ENCODE peak calls at places on chromosome 6, in ten cellular contexts. Y is stimulated activated CD8-positive, alpha-beta memory T cell treated with anti-CD3 and anti-CD28 coated beads, Interleukin-7, amount 100 ng/mL, for 4 hours; O is mammary epithelial cell; N is GM23248; J is effector memory CD4-positive, alpha-beta T cell; S is naive thymus-derived CD4-positive, alpha-beta T cell; R is fibroblast of pulmonary artery; V is RWPE1; L is stimulated activated CD4-positive, alpha-beta T cell treated with anti-CD3 and anti-CD28 coated beads, Interleukin-12 subunit alpha, Interleukin-12 subunit beta, amount 100 ng/mL, for 4 hours; U is endothelial cell. Q is an unnamed sample.

GRCh38 chr6:16409531-16410441 is 171.4 kb downstream of the GMPR start:
- DNase-seq in Y (peak), O (peak), J (peak), R (peak), N (peak), U (peak), V (peak), S (peak), L (peak), Q (peak)

GRCh38 chr6:108561742-108562502 is 1.2 kb downstream of the FOXO3 start:
- DNase-seq in L (no peak), U (peak), O (peak), V (peak), R (no peak), J (no peak), Y (no peak), S (no peak), N (peak), Q (no peak)

GRCh38 chr6:111843347-111844147 is 29.7 kb downstream of the FYN start:
- DNase-seq in O (no peak), J (peak), R (no peak), V (no peak), S (peak), U (no peak), N (no peak), Y (peak), L (no peak), Q (peak)

GRCh38 chr6:157569543-157569942 is 188.6 kb downstream of the ZDHHC14 start:
- DNase-seq in R (no peak), N (no peak), V (no peak), O (no peak), S (peak), U (no peak), Y (no peak), L (no peak), J (no peak), Q (no peak)

GRCh38 chr6:30685977-30686907 is at the start of gene PPP1R18:
- DNase-seq in U (peak), Y (peak), S (peak), O (peak), L (peak), J (peak), V (peak), R (no peak), N (peak), Q (peak)

GRCh38 chr6:10099086-10099499 is 315.8 kb downstream of the TFAP2A start:
- DNase-seq in O (peak), V (no peak), R (no peak), J (no peak), U (no peak), L (no peak), S (no peak), Y (no peak), N (no peak), Q (no peak)

GRCh38 chr6:63963756-63964315 is 328.2 kb downstream of the PHF3 start:
- DNase-seq in J (no peak), R (no peak), S (no peak), O (no peak), N (no peak), V (no peak), L (no peak), U (no peak), Y (no peak), Q (no peak)

GRCh38 chr6:153143200-153143599 is 12.1 kb upstream of the RGS17 start:
- DNase-seq in S (no peak), L (no peak), J (no peak), R (no peak), N (no peak), U (no peak), O (no peak), V (no peak), Y (no peak), Q (no peak)

GRCh38 chr6:118589186-118589585 is 41.1 kb downstream of the PLN start:
- DNase-seq in L (no peak), R (peak), N (peak), S (no peak), V (no peak), U (no peak), Y (no peak), J (no peak), O (no peak), Q (no peak)

GRCh38 chr6:33577718-33578117 is 2.4 kb downstream of the BAK1 start:
- DNase-seq in N (no peak), J (no peak), V (no peak), R (no peak), O (no peak), Y (no peak), S (no peak), L (no peak), U (no peak), Q (no peak)

GRCh38 chr6:34922177-34922663 is 33.2 kb downstream of the ANKS1A start:
- DNase-seq in L (no peak), S (no peak), R (peak), J (no peak), Y (no peak), U (no peak), N (peak), V (peak), O (peak), Q (no peak)

GRCh38 chr6:168115748-168116445 is 36.9 kb upstream of the FRMD1 start:
- DNase-seq in J (no peak), O (no peak), V (no peak), S (no peak), L (no peak), Y (no peak), R (no peak), N (no peak), U (no peak), Q (no peak)

GRCh38 chr6:167945937-167946485 is 51.5 kb upstream of the KIF25 start:
- DNase-seq in U (no peak), N (no peak), J (no peak), Y (no peak), R (no peak), S (no peak), V (no peak), L (no peak), O (no peak), Q (no peak)

GRCh38 chr6:111242452-111242851 is 155.1 kb downstream of the SLC16A10 start:
- DNase-seq in R (peak), L (no peak), V (no peak), O (no peak), Y (no peak), U (no peak), J (no peak), N (no peak), S (no peak), Q (no peak)

Q was measured in midbrain.